ENCODE peak calls at places on chromosomes 3 and 15, in four cellular contexts. L, E, S and F are unnamed samples.

GRCh38 chr3:36362973-36363372 is 17.3 kb upstream of the STAC start:
- DNase-seq in S (no peak), E (no peak), L (no peak), F (no peak)

GRCh38 chr3:156764761-156765160 is 61.4 kb upstream of the LEKR1 start:
- DNase-seq in E (no peak), S (no peak), L (no peak), F (no peak)

GRCh38 chr15:62912808-62913207 is 129.7 kb upstream of the TPM1 start:
- DNase-seq in S (no peak), E (no peak), L (no peak), F (no peak)

GRCh38 chr15:85047271-85047948 is 65.8 kb downstream of the PDE8A start:
- DNase-seq in E (peak), S (peak), L (no peak), F (no peak)

GRCh38 chr15:39359736-39360135 is 221.1 kb upstream of the THBS1 start:
- DNase-seq in L (no peak), E (no peak), S (no peak), F (no peak)

GRCh38 chr3:33687406-33688010 is 30.5 kb downstream of the CLASP2 start:
- DNase-seq in L (no peak), S (no peak), E (no peak), F (no peak)

GRCh38 chr15:95930659-95931375 is 399.7 kb upstream of the NR2F2 start:
- DNase-seq in E (no peak), L (no peak), S (no peak), F (no peak)

GRCh38 chr3:147132168-147132567 is 274.2 kb downstream of the ZIC4 start:
- DNase-seq in S (no peak), E (no peak), L (no peak), F (no peak)

GRCh38 chr15:91158415-91159394 is 58.6 kb downstream of the SV2B start:
- DNase-seq in S (no peak), E (no peak), L (no peak), F (no peak)

GRCh38 chr3:23807161-23808015 is 1.6 kb downstream of the UBE2E1 start:
- DNase-seq in L (no peak), S (no peak), E (peak), F (no peak)

GRCh38 chr3:116709479-116709878 is at the start of gene TUSC7:
- DNase-seq in S (no peak), L (no peak), E (no peak), F (no peak)

GRCh38 chr3:12768579-12769527 is 9.8 kb upstream of the TMEM40 start:
- DNase-seq in E (no peak), S (no peak), L (no peak), F (no peak)

GRCh38 chr3:62686916-62687315 is 188.3 kb downstream of the CADPS start:
- DNase-seq in S (no peak), L (no peak), E (no peak), F (no peak)

GRCh38 chr15:34126522-34126921 is 24.6 kb downstream of the PGBD4 start:
- DNase-seq in S (no peak), E (no peak), L (no peak), F (no peak)

GRCh38 chr15:65550681-65551098 is 20.4 kb downstream of the HACD3 start:
- DNase-seq in L (no peak), E (no peak), S (no peak), F (no peak)

GRCh38 chr3:102156426-102156825 is 278.4 kb upstream of the ZPLD1 start:
- DNase-seq in L (no peak), E (no peak), S (no peak), F (no peak)

GRCh38 chr3:197216169-197216860 is 82.1 kb downstream of the DLG1 start:
- DNase-seq in E (no peak), S (no peak), L (no peak), F (no peak)

GRCh38 chr3:128254066-128254590 is 100.8 kb downstream of the EEFSEC start:
- DNase-seq in S (no peak), L (no peak), E (no peak), F (no peak)

GRCh38 chr15:95972136-95972553 is 358.4 kb upstream of the NR2F2 start:
- DNase-seq in L (no peak), E (no peak), S (no peak), F (no peak)

GRCh38 chr3:176174060-176174459 is 1023.2 kb downstream of the TBL1XR1 start:
- DNase-seq in L (no peak), E (no peak), S (no peak), F (no peak)

GRCh38 chr3:107861904-107862303 is 228.9 kb downstream of the CD47 start:
- DNase-seq in E (no peak), L (no peak), S (no peak), F (peak)